ENCODE peak calls at places on chromosome 4, in nine cellular contexts. R is head of caudate nucleus; E is mammary epithelial cell; P is K562; H is activated CD4-positive, alpha-beta T cell treated with anti-CD3 and anti-CD28 coated beads, Interleukin-2, amount 10 ng/mL, durations not matched to agents 7 days and 5 days; T is anterior cingulate cortex; M is heart left ventricle; Q is NCI-H510A treated with DMSO at 0.1 percent for 48 hours; A is natural killer cell. N is an unnamed sample.

GRCh38 chr4:147019061-147019460 is 73.4 kb upstream of the TTC29 start:
- DNase-seq in R (peak; percentile 57), E (peak; percentile 42), P (peak; percentile 43), H (peak; percentile 59), T (peak; percentile 32), M (peak; percentile 55), Q (peak; percentile 4), A (no peak), N (peak; percentile 80)

GRCh38 chr4:173448103-173448502 is 49.2 kb upstream of the SCRG1 start:
- DNase-seq in R (peak; percentile 72), E (no peak), P (no peak), H (no peak), T (peak; percentile 22), M (peak; percentile 31), Q (peak; percentile 66), A (no peak), N (no peak)

GRCh38 chr4:147160908-147161513 is 215.3 kb upstream of the TTC29 start:
- DNase-seq in R (peak; percentile 25), E (peak; percentile 49), P (peak; percentile 53), H (peak; percentile 10), T (no peak), M (no peak), Q (peak; percentile 12), A (no peak), N (peak; percentile 72)

GRCh38 chr4:135249006-135249405 is 1047.4 kb upstream of the PABPC4L start:
- DNase-seq in R (no peak), E (no peak), P (no peak), H (no peak), T (no peak), M (no peak), Q (no peak), A (no peak), N (no peak)

GRCh38 chr4:146957252-146957651 is 11.6 kb upstream of the TTC29 start:
- DNase-seq in R (no peak), E (peak; percentile 77), P (no peak), H (no peak), T (no peak), M (no peak), Q (no peak), A (no peak), N (peak; percentile 73)

GRCh38 chr4:144740316-144740715 is 94.4 kb downstream of the HHIP start:
- DNase-seq in R (no peak), E (peak; percentile 11), P (no peak), H (no peak), T (no peak), M (no peak), Q (no peak), A (no peak), N (no peak)

GRCh38 chr4:139689093-139689722 is 23.6 kb downstream of the MGST2 start:
- DNase-seq in R (no peak), E (no peak), P (no peak), H (no peak), T (no peak), M (no peak), Q (no peak), A (no peak), N (no peak)

GRCh38 chr4:11623726-11624037 is 195.0 kb upstream of the HS3ST1 start:
- DNase-seq in R (peak; percentile 21), E (peak; percentile 57), P (no peak), H (peak; percentile 11), T (peak; percentile 2), M (no peak), Q (peak; percentile 29), A (no peak), N (peak; percentile 68)

GRCh38 chr4:188821500-188821899 is 682.3 kb downstream of the TRIML1 start:
- DNase-seq in R (no peak), E (no peak), P (no peak), H (no peak), T (no peak), M (no peak), Q (no peak), A (no peak), N (no peak)

GRCh38 chr4:53782468-53782865 is 191.2 kb upstream of the LNX1 start:
- DNase-seq in R (no peak), E (no peak), P (no peak), H (no peak), T (no peak), M (no peak), Q (no peak), A (no peak), N (no peak)

GRCh38 chr4:20603671-20604313 is 96.5 kb upstream of the PACRGL start:
- DNase-seq in R (no peak), E (peak; percentile 77), P (no peak), H (no peak), T (no peak), M (no peak), Q (no peak), A (no peak), N (peak; percentile 57)

GRCh38 chr4:149296503-149296902 is 519.1 kb downstream of the IQCM start:
- DNase-seq in R (no peak), E (no peak), P (no peak), H (no peak), T (no peak), M (no peak), Q (no peak), A (no peak), N (no peak)

GRCh38 chr4:6265546-6265945 is 4.1 kb upstream of the WFS1 start:
- DNase-seq in R (no peak), E (no peak), P (no peak), H (no peak), T (no peak), M (no peak), Q (no peak), A (no peak), N (no peak)

GRCh38 chr4:2924286-2924685 is 38.9 kb downstream of the NOP14 start:
- DNase-seq in R (no peak), E (no peak), P (no peak), H (no peak), T (no peak), M (peak; percentile 10), Q (no peak), A (no peak), N (no peak)

GRCh38 chr4:41734366-41734765 is 14.2 kb downstream of the PHOX2B start:
- DNase-seq in R (no peak), E (no peak), P (no peak), H (no peak), T (no peak), M (no peak), Q (no peak), A (no peak), N (no peak)

GRCh38 chr4:109276482-109277095 is 25.9 kb downstream of the COL25A1 start:
- DNase-seq in R (no peak), E (no peak), P (no peak), H (no peak), T (no peak), M (no peak), Q (no peak), A (no peak), N (no peak)

GRCh38 chr4:140963883-140964282 is 169.4 kb downstream of the RNF150 start:
- DNase-seq in R (no peak), E (no peak), P (no peak), H (no peak), T (no peak), M (no peak), Q (no peak), A (no peak), N (no peak)

GRCh38 chr4:61827907-61828328 is 627.8 kb downstream of the ADGRL3 start:
- DNase-seq in R (no peak), E (no peak), P (no peak), H (no peak), T (no peak), M (no peak), Q (no peak), A (no peak), N (no peak)

GRCh38 chr4:126748736-126749135 is 884.0 kb upstream of the INTU start:
- DNase-seq in R (no peak), E (peak; percentile 31), P (no peak), H (no peak), T (no peak), M (no peak), Q (no peak), A (no peak), N (no peak)

GRCh38 chr4:184514121-184514988 is 40.0 kb upstream of the IRF2 start:
- DNase-seq in R (peak; percentile 63), E (peak; percentile 84), P (peak; percentile 68), H (peak; percentile 40), T (peak; percentile 27), M (peak; percentile 64), Q (no peak), A (no peak), N (peak; percentile 75)

GRCh38 chr4:74632634-74633033 is 161.7 kb downstream of the BTC start:
- DNase-seq in R (no peak), E (peak; percentile 99), P (peak; percentile 40), H (peak; percentile 33), T (no peak), M (no peak), Q (no peak), A (no peak), N (peak; percentile 86)

GRCh38 chr4:26320159-26320452 is 708 bp upstream of the RBPJ start:
- DNase-seq in R (no peak), E (no peak), P (no peak), H (peak; percentile 42), T (no peak), M (no peak), Q (no peak), A (peak; percentile 49), N (peak; percentile 53)

GRCh38 chr4:28469886-28470285 is 1609.2 kb downstream of the STIM2 start:
- DNase-seq in R (no peak), E (no peak), P (no peak), H (no peak), T (no peak), M (no peak), Q (no peak), A (no peak), N (no peak)

GRCh38 chr4:110970642-110971041 is 347.8 kb upstream of the PITX2 start:
- DNase-seq in R (no peak), E (peak; percentile 32), P (no peak), H (peak; percentile 6), T (no peak), M (no peak), Q (no peak), A (no peak), N (no peak)

GRCh38 chr4:57989430-57989829 is 879.2 kb upstream of the IGFBP7 start:
- DNase-seq in R (no peak), E (no peak), P (no peak), H (no peak), T (no peak), M (no peak), Q (no peak), A (no peak), N (no peak)

GRCh38 chr4:61003301-61003700 is 196.8 kb upstream of the ADGRL3 start:
- DNase-seq in R (no peak), E (peak; percentile 22), P (no peak), H (no peak), T (no peak), M (no peak), Q (no peak), A (no peak), N (no peak)

GRCh38 chr4:138078751-138079150 is 163.4 kb downstream of the SLC7A11 start:
- DNase-seq in R (no peak), E (no peak), P (no peak), H (no peak), T (no peak), M (no peak), Q (no peak), A (no peak), N (no peak)

GRCh38 chr4:7929530-7929951 is 10.1 kb downstream of the AFAP1 start:
- DNase-seq in R (peak; percentile 70), E (peak; percentile 90), P (no peak), H (no peak), T (no peak), M (no peak), Q (peak; percentile 20), A (no peak), N (no peak)

GRCh38 chr4:3047464-3048286 is 26.7 kb downstream of the HTT-AS start:
- DNase-seq in R (peak; percentile 78), E (peak; percentile 31), P (peak; percentile 44), H (peak; percentile 85), T (peak; percentile 51), M (peak; percentile 56), Q (peak; percentile 53), A (peak; percentile 70), N (peak; percentile 73)

GRCh38 chr4:79685542-79685941 is 277.5 kb upstream of the GK2 start:
- DNase-seq in R (no peak), E (no peak), P (no peak), H (no peak), T (no peak), M (no peak), Q (no peak), A (no peak), N (no peak)

GRCh38 chr4:137125011-137125410 is 407.3 kb downstream of the PCDH18 start:
- DNase-seq in R (no peak), E (peak; percentile 12), P (no peak), H (no peak), T (no peak), M (no peak), Q (no peak), A (no peak), N (no peak)